ENCODE peak calls at places on chromosomes 7 and 10, in six cellular contexts. W, A, C, X, Q and E are unnamed samples. For H3K27me3, the result is how much of the 10 kb centered on the place peaks cover.

GRCh38 chr10:116722736-116723427 is 19.5 kb downstream of the HSPA12A start:
- DNase-seq in Q (no peak), A (no peak), X (no peak), C (no peak), W (no peak), E (no peak)

GRCh38 chr7:69123003-69123402 is 475.3 kb upstream of the AUTS2 start:
- DNase-seq in A (no peak), Q (no peak), X (no peak), W (peak), C (no peak), E (no peak)

GRCh38 chr10:69451209-69451783 is at the start of gene TSPAN15:
- DNase-seq in Q (peak), A (peak), X (peak), W (peak), C (peak), E (peak)

GRCh38 chr10:96832721-96833219 is 672 bp downstream of the LCOR start:
- DNase-seq in W (no peak), A (peak), C (no peak), Q (peak), X (peak), E (peak)

GRCh38 chr7:15780271-15780670 is 93.8 kb upstream of the MEOX2 start:
- DNase-seq in X (no peak), Q (no peak), W (peak), A (peak), C (no peak), E (peak)

GRCh38 chr7:103727982-103728610 is 261.4 kb downstream of the RELN start:
- DNase-seq in Q (no peak), W (no peak), C (no peak), X (no peak), A (no peak), E (no peak)

GRCh38 chr10:33237736-33238624 is 96.5 kb downstream of the NRP1 start:
- DNase-seq in C (peak), Q (no peak), W (peak), X (no peak), A (peak), E (peak)

GRCh38 chr7:25777969-25778767 is 373.8 kb upstream of the NFE2L3 start:
- DNase-seq in Q (no peak), W (no peak), X (no peak), C (no peak), A (no peak), E (no peak)

GRCh38 chr7:45203947-45204445 is 46.4 kb downstream of the RAMP3 start:
- DNase-seq in Q (no peak), W (no peak), X (no peak), C (no peak), A (peak), E (peak)

GRCh38 chr10:19929466-19930140 is 113.4 kb downstream of the PLXDC2 start:
- DNase-seq in A (peak), Q (no peak), C (no peak), W (no peak), X (no peak), E (peak)

GRCh38 chr7:2698581-2699288 is 10.7 kb downstream of the AMZ1 start:
- DNase-seq in C (no peak), A (no peak), Q (no peak), X (no peak), W (no peak), E (no peak)

GRCh38 chr7:137342340-137342739 is 1.2 kb downstream of the PTN start:
- DNase-seq in A (peak), C (no peak), W (no peak), X (no peak), Q (no peak), E (peak)

GRCh38 chr7:114084381-114085312 is 165.8 kb upstream of the PPP1R3A start:
- DNase-seq in Q (peak), A (no peak), X (peak), C (no peak), W (peak), E (peak)

GRCh38 chr7:15561840-15562239 is at the start of gene AGMO:
- DNase-seq in Q (peak), C (no peak), W (no peak), A (no peak), X (no peak), E (no peak)

GRCh38 chr10:130847170-130847569 is 464.4 kb downstream of the TCERG1L start:
- DNase-seq in Q (no peak), W (peak), C (no peak), X (no peak), A (no peak), E (no peak)

GRCh38 chr7:11373546-11374142 is 400.0 kb downstream of the PHF14 start:
- DNase-seq in X (no peak), Q (no peak), C (no peak), A (no peak), W (peak), E (peak)

GRCh38 chr10:21649441-21649872 is 115.4 kb downstream of the MLLT10 start:
- DNase-seq in X (no peak), W (peak), A (no peak), C (no peak), Q (no peak), E (no peak)

GRCh38 chr7:131300572-131301466 is 26.9 kb upstream of the MKLN1 start:
- DNase-seq in Q (peak), C (no peak), A (no peak), W (peak), X (no peak), E (no peak)

GRCh38 chr10:124005991-124006392 is 87.4 kb downstream of the CHST15 start:
- DNase-seq in X (no peak), Q (no peak), W (no peak), A (no peak), C (no peak), E (peak)

GRCh38 chr10:86160890-86161585 is 205.6 kb downstream of the GRID1 start:
- DNase-seq in A (no peak), W (no peak), X (no peak), C (no peak), Q (no peak), E (no peak)

GRCh38 chr7:14144109-14144508 is 154.6 kb upstream of the ETV1 start:
- DNase-seq in A (no peak), W (no peak), X (no peak), Q (no peak), C (no peak), E (no peak)

GRCh38 chr7:79608005-79608404 is 154.5 kb upstream of the MAGI2 start:
- DNase-seq in Q (no peak), X (no peak), C (no peak), A (no peak), W (no peak), E (no peak)

GRCh38 chr7:106151459-106152312 is 39.6 kb upstream of the SYPL1 start:
- DNase-seq in A (no peak), X (no peak), C (no peak), Q (no peak), W (no peak), E (no peak)

GRCh38 chr7:106153891-106154449 is 41.9 kb upstream of the SYPL1 start:
- DNase-seq in Q (peak), W (peak), X (peak), A (peak), C (peak), E (peak)

GRCh38 chr7:106155027-106155426 is 42.9 kb upstream of the SYPL1 start:
- DNase-seq in W (no peak), X (no peak), C (no peak), Q (no peak), A (no peak), E (no peak)

GRCh38 chr7:106152313-106152665 is 40.2 kb upstream of the SYPL1 start:
- DNase-seq in W (no peak), A (no peak), C (no peak), X (no peak), Q (no peak), E (no peak)
- H3K27me3 ChIP-seq in W (under half), A (under half), C (under half), X (under half), Q (under half), E (under half)

GRCh38 chr7:92335574-92335973 is 89.8 kb downstream of the ANKIB1 start:
- DNase-seq in C (no peak), Q (no peak), X (no peak), W (no peak), A (no peak), E (no peak)

GRCh38 chr7:92330835-92331438 is 85.2 kb downstream of the ANKIB1 start:
- DNase-seq in W (no peak), X (no peak), C (no peak), Q (no peak), A (no peak), E (no peak)

GRCh38 chr7:92332782-92333181 is 87.0 kb downstream of the ANKIB1 start:
- DNase-seq in W (peak), C (no peak), Q (no peak), A (no peak), X (no peak), E (no peak)

GRCh38 chr7:92325850-92326249 is 80.1 kb downstream of the ANKIB1 start:
- DNase-seq in X (no peak), Q (no peak), C (no peak), W (no peak), A (peak), E (peak)

GRCh38 chr7:92331508-92331907 is 85.7 kb downstream of the ANKIB1 start:
- DNase-seq in W (peak), A (no peak), Q (no peak), X (no peak), C (no peak), E (no peak)
- H2AK5ac ChIP-seq in W (no peak), A (no peak), Q (no peak), X (no peak), C (no peak), E (no peak)

GRCh38 chr7:155921086-155921803 is 109.0 kb upstream of the SHH start:
- DNase-seq in W (no peak), C (no peak), Q (no peak), A (no peak), X (no peak), E (no peak)
- H3K27me3 ChIP-seq in W (under half), C (under half), Q (under half), A (under half), X (under half), E (under half)

DNA sequence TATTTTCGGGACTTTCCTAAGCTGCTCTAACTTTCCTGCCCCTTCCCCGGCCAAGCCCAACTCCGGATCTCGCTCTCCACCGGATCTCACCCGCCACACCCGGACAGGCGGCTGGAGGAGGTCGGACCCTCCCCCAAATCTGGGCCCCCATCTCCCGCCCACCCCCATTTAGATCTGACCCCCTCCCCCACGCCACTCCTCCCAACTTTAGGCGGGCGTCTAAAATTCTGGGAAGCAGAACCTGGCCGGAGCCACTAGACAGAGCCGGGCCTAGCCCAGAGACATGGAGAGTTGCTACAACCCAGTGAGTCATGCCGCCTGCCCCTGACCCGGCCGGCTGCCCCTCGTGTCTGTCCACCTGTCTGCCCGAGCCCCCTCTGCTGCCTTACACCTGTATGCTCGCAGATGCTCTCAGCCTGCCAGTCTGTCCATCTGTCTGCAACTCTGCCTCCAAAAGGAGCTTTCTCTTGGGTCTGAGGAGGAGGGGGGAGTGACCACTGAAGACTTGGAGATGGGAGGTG is at the start of gene NFKB2:
- DNase-seq in X (no peak), A (no peak), Q (no peak), C (no peak), W (no peak), E (no peak)
- H2AK5ac ChIP-seq in X (no peak), A (peak), Q (peak), C (peak), W (no peak), E (peak)

GRCh38 chr10:44416021-44416758 is 31.3 kb upstream of the CXCL12 start:
- DNase-seq in A (no peak), C (no peak), W (no peak), Q (no peak), X (peak), E (no peak)
- H3K27me3 ChIP-seq in A (under half), C (under half), W (under half), Q (under half), X (under half), E (under half)

DNA sequence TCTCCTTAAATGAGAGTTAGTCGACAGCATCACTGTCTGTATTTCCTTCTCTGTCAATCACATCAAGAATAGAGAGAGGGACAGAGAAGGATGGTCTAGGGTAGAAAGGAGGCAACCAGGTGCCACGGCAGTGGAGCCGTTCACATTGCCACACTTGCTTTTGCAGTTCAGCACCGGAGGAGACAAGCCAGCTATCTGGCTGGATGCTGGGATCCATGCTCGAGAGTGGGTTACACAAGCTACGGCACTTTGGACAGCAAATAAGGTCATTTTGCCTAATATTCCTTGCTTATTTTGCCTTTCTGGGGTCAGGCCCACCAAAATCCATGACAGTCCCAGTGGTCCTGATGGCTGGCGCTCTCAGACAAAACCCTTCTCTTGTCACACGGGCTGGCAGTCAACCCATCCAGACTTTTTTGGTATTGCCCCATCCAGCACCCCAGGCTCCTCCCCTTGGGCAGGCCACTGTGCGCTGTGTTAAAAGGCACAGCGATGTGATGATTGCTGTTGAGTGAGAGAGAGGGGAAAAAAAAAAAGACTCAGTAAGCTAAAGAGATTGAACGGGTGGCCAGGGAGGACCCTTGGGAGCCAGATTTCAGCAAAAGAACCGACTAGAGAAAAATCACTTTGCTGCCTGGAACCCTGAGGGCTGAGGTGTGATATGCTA is 8.5 kb downstream of the CPA2 start:
- DNase-seq in C (no peak), W (peak), Q (no peak), A (no peak), X (peak), E (no peak)
- H2AK5ac ChIP-seq in C (no peak), W (no peak), Q (no peak), A (peak), X (no peak), E (peak)

GRCh38 chr10:131857156-131858117 is 43.4 kb upstream of the PPP2R2D start:
- DNase-seq in W (no peak), X (peak), A (no peak), C (no peak), Q (no peak), E (no peak)

GRCh38 chr10:131860806-131861440 is 39.9 kb upstream of the PPP2R2D start:
- DNase-seq in Q (no peak), W (no peak), C (no peak), A (no peak), X (peak), E (no peak)

GRCh38 chr10:131858583-131859340 is 42.0 kb upstream of the PPP2R2D start:
- DNase-seq in C (no peak), X (peak), W (no peak), A (no peak), Q (no peak), E (no peak)

GRCh38 chr10:131858118-131858515 is 42.7 kb upstream of the PPP2R2D start:
- DNase-seq in X (peak), Q (no peak), W (no peak), A (no peak), C (no peak), E (no peak)

DNA sequence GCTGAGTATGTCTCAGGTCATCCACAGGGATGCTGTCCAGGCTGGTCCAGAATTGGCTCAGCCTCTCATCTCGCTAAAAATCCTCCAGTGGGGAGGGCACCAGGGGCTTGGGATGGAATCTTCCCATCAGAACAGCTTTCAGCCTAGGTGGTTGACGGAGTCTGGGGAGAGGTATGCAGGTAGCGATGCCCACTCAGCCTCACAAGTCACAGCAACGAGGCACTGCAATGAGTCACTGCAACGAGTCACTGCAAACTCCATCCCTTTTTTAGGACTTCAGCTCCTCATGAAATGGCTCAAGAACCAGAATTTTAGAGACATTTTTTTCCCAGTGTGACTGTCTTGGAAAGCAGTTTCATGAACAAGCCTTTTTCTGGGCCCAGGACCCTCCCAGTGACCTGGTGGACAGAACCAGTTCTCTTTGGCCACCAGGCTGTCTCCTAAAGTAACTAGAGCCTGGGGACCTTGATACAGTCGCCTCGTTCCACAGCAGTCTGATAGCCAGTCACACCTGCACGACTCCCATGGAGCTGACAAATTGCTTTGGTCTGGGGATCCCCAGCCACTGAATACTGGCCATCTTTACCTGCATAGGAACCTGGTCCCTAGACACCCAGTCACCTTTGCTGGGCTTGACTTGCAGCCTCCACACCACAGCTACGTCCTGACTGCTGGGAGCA is 41.3 kb upstream of the PPP2R2D start:
- DNase-seq in A (no peak), X (peak), W (no peak), Q (no peak), C (no peak), E (no peak)
- H3K27me3 ChIP-seq in A (under half), X (under half), W (under half), Q (under half), C (under half), E (under half)